ENCODE peak calls at places on chromosomes 5 and 9, in seven cellular contexts. F, W, S, U, O, C and A are unnamed samples.

GRCh38 chr9:78030553-78031270 is 899 bp downstream of the GNAQ start:
- DNase-seq in F (peak; percentile 15), W (peak; percentile 53), S (no peak), U (peak; percentile 73), O (no peak), C (peak; percentile 22), A (no peak)

GRCh38 chr5:77984587-77984986 is 208.4 kb upstream of the TBCA start:
- DNase-seq in F (no peak), W (no peak), S (no peak), U (no peak), O (no peak), C (no peak), A (no peak)

GRCh38 chr9:81379655-81380054 is 309.7 kb downstream of the TLE1 start:
- DNase-seq in F (peak; percentile 6), W (no peak), S (peak; percentile 48), U (no peak), O (no peak), C (no peak), A (peak; percentile 45)

GRCh38 chr5:54243483-54244080 is 66.8 kb downstream of the ARL15 start:
- DNase-seq in F (peak; percentile 23), W (peak; percentile 36), S (peak; percentile 48), U (no peak), O (no peak), C (peak; percentile 32), A (peak; percentile 15)

GRCh38 chr9:37947987-37948386 is 44.1 kb upstream of the SLC25A51 start:
- DNase-seq in F (no peak), W (no peak), S (no peak), U (no peak), O (no peak), C (no peak), A (peak; percentile 62)

GRCh38 chr5:77850536-77851228 is 74.5 kb upstream of the TBCA start:
- DNase-seq in F (no peak), W (no peak), S (no peak), U (no peak), O (no peak), C (no peak), A (no peak)

GRCh38 chr5:151006704-151007334 is 13.6 kb upstream of the GPX3 start:
- DNase-seq in F (no peak), W (no peak), S (no peak), U (peak; percentile 83), O (no peak), C (no peak), A (no peak)

GRCh38 chr9:108544866-108545265 is 310.9 kb downstream of the ACTL7B start:
- DNase-seq in F (no peak), W (no peak), S (no peak), U (no peak), O (no peak), C (no peak), A (peak; percentile 52)

GRCh38 chr9:92664394-92665152 is 5.4 kb downstream of the IPPK start:
- DNase-seq in F (no peak), W (no peak), S (no peak), U (no peak), O (no peak), C (peak; percentile 44), A (peak; percentile 47)

GRCh38 chr5:20601678-20602100 is 613.7 kb upstream of the CDH18 start:
- DNase-seq in F (no peak), W (no peak), S (peak; percentile 47), U (no peak), O (peak; percentile 12), C (no peak), A (peak; percentile 64)
- TF ChIP-seq CTCF in F (no peak), W (no peak), S (peak; percentile 28), U (no peak), O (no peak), C (no peak), A (no peak)

GRCh38 chr5:96175090-96175489 is 213.4 kb upstream of the ELL2 start:
- DNase-seq in F (no peak), W (no peak), S (peak; percentile 43), U (no peak), O (no peak), C (no peak), A (no peak)
- TF ChIP-seq CTCF in F (peak; percentile 66), W (no peak), S (peak; percentile 43), U (no peak), O (peak; percentile 54), C (no peak), A (peak; percentile 22)

GRCh38 chr9:134166374-134166773 is 2.0 kb upstream of the RNU6ATAC start:
- DNase-seq in F (no peak), W (no peak), S (no peak), U (no peak), O (no peak), C (no peak), A (no peak)

GRCh38 chr9:134168731-134169130 is 4.4 kb upstream of the RNU6ATAC start:
- DNase-seq in F (no peak), W (no peak), S (no peak), U (no peak), O (no peak), C (no peak), A (no peak)

GRCh38 chr9:134165357-134166315 is 1.3 kb upstream of the RNU6ATAC start:
- DNase-seq in F (peak; percentile 14), W (peak; percentile 36), S (no peak), U (no peak), O (no peak), C (no peak), A (no peak)

GRCh38 chr9:134169166-134169565 is 4.8 kb upstream of the RNU6ATAC start:
- DNase-seq in F (no peak), W (no peak), S (no peak), U (no peak), O (no peak), C (no peak), A (no peak)

DNA sequence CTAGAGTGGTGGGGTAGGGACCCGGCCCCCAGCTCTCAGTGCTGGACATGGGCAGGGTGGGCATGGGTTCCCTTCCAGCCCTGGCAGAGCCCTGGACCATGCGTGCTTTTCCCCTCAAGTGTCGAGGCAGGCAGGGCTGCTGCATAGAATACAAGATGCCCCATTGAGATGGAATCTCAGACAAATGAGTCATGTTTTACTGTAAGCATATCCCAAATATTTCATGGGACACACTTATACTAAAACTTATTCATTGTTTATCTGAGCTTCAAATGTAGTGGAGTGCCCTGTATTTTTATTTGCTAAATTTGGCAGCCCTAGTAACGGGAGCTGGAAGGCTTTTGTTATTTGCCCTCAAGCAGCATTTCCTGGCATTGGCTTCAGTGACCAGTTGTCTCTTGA is 3.2 kb upstream of the RNU6ATAC start:
- DNase-seq in F (peak; percentile 90), W (no peak), S (peak; percentile 43), U (no peak), O (no peak), C (no peak), A (peak; percentile 48)
- TF ChIP-seq CTCF in F (no peak), W (no peak), S (no peak), U (no peak), O (no peak), C (no peak), A (no peak)

GRCh38 chr9:21803674-21804048 is 1.2 kb downstream of the MTAP start:
- DNase-seq in F (no peak), W (no peak), S (no peak), U (no peak), O (no peak), C (no peak), A (peak; percentile 39)

GRCh38 chr9:21804791-21805190 is 2.4 kb downstream of the MTAP start:
- DNase-seq in F (no peak), W (no peak), S (no peak), U (no peak), O (no peak), C (no peak), A (no peak)

GRCh38 chr9:21810388-21810787 is 8.0 kb downstream of the MTAP start:
- DNase-seq in F (no peak), W (no peak), S (no peak), U (no peak), O (no peak), C (no peak), A (no peak)

GRCh38 chr9:21804336-21804735 is 1.9 kb downstream of the MTAP start:
- DNase-seq in F (no peak), W (no peak), S (no peak), U (no peak), O (no peak), C (no peak), A (no peak)

GRCh38 chr9:21806644-21807043 is 4.2 kb downstream of the MTAP start:
- DNase-seq in F (no peak), W (no peak), S (no peak), U (no peak), O (no peak), C (no peak), A (no peak)
- TF ChIP-seq CTCF in F (no peak), W (no peak), S (no peak), U (no peak), O (no peak), C (no peak), A (no peak)

DNA sequence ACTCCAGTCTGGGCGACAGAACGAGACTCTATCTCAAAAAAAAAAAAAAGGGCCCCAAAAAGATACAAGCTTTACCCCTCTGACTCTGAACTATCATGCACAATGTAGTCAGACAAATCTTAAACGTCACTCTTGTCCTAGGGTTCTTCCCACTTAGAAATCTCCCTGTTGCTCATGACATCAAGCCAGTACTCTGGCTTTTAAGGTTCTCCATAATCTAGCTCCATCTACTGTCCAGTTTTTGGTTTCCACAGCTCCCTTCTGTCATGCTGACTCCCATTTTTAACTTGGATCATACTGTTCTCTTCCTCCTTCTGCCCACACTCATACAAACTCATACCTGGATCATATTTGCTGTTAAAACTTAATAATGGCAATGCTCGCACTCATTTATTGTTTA is 156.7 kb upstream of the TLX3 start:
- DNase-seq in F (peak; percentile 63), W (no peak), S (peak; percentile 76), U (no peak), O (no peak), C (no peak), A (peak; percentile 10)
- TF ChIP-seq CTCF in F (peak; percentile 72), W (no peak), S (peak; percentile 75), U (no peak), O (peak; percentile 55), C (no peak), A (peak; percentile 18)

DNA sequence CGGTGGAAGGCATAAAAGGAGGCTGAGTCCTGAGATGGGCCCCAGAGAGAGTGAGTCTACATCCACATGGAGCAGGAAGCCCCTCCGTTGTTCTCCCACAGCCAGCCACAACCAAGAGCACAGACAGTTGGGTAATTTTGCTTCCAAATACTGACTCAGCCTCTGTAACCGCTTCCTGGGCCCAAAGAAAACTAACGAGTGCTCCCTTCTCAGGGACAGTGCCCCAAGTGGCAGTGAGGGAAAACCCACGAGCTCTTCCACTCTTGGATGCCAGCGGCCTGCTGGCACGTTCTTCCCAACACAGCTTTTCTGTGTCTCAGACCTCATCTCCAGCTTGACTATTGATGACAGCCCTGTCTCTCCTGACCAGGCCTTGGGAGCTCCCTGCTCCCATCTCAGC is 207.6 kb downstream of the FSTL4 start:
- DNase-seq in F (peak; percentile 8), W (no peak), S (peak; percentile 20), U (no peak), O (no peak), C (no peak), A (peak; percentile 2)
- TF ChIP-seq CTCF in F (peak; percentile 37), W (no peak), S (peak; percentile 41), U (no peak), O (no peak), C (no peak), A (peak; percentile 18)

GRCh38 chr5:31638748-31639418 is at the start of gene PDZD2:
- DNase-seq in F (peak; percentile 17), W (peak; percentile 75), S (peak; percentile 68), U (peak; percentile 84), O (no peak), C (peak; percentile 88), A (peak; percentile 37)
- TF ChIP-seq CTCF in F (peak; percentile 55), W (no peak), S (peak; percentile 71), U (peak; percentile 40), O (peak; percentile 53), C (peak; percentile 34), A (no peak)